ENCODE peak calls at places on chromosomes 11 and 22, in five cellular contexts. One of them, this sample, is unnamed.

GRCh38 chr22:35138521-35138920 is 72.6 kb downstream of the ISX start:
- DNase-seq in cardiac muscle cell: no peak
- DNase-seq in psoas muscle: no peak
- DNase-seq in BE2C: no peak
- DNase-seq in left ventricle myocardium inferior: no peak
- DNase-seq in this sample: no peak

GRCh38 chr11:57761301-57762234 is at the start of gene CTNND1:
- DNase-seq in cardiac muscle cell: peak
- DNase-seq in psoas muscle: peak
- DNase-seq in BE2C: peak
- DNase-seq in left ventricle myocardium inferior: peak
- DNase-seq in this sample: peak

GRCh38 chr22:23393721-23394320 is 186.3 kb downstream of the IGLL1 start:
- DNase-seq in cardiac muscle cell: no peak
- DNase-seq in psoas muscle: peak
- DNase-seq in BE2C: no peak
- DNase-seq in left ventricle myocardium inferior: no peak
- DNase-seq in this sample: no peak

GRCh38 chr22:32698926-32699619 is 102.4 kb upstream of the TIMP3 start:
- DNase-seq in cardiac muscle cell: no peak
- DNase-seq in psoas muscle: peak
- DNase-seq in BE2C: no peak
- DNase-seq in left ventricle myocardium inferior: peak
- DNase-seq in this sample: no peak

GRCh38 chr11:30346068-30346688 is 23.3 kb downstream of the ARL14EP start:
- DNase-seq in cardiac muscle cell: peak
- DNase-seq in psoas muscle: no peak
- DNase-seq in BE2C: no peak
- DNase-seq in left ventricle myocardium inferior: no peak
- DNase-seq in this sample: peak

GRCh38 chr11:61693897-61694840 is 14.0 kb downstream of the DAGLA start:
- DNase-seq in cardiac muscle cell: no peak
- DNase-seq in psoas muscle: no peak
- DNase-seq in BE2C: no peak
- DNase-seq in left ventricle myocardium inferior: peak
- DNase-seq in this sample: no peak

GRCh38 chr22:45502215-45503070 is at the start of gene FBLN1:
- DNase-seq in cardiac muscle cell: peak
- DNase-seq in psoas muscle: peak
- DNase-seq in BE2C: peak
- DNase-seq in left ventricle myocardium inferior: peak
- DNase-seq in this sample: peak

GRCh38 chr11:77080643-77081210 is 14.0 kb downstream of the CAPN5 start:
- DNase-seq in cardiac muscle cell: no peak
- DNase-seq in psoas muscle: no peak
- DNase-seq in BE2C: no peak
- DNase-seq in left ventricle myocardium inferior: no peak
- DNase-seq in this sample: no peak

GRCh38 chr11:46332568-46333128 is 14.6 kb upstream of the DGKZ start:
- DNase-seq in cardiac muscle cell: peak
- DNase-seq in psoas muscle: no peak
- DNase-seq in BE2C: no peak
- DNase-seq in left ventricle myocardium inferior: no peak
- DNase-seq in this sample: no peak

GRCh38 chr22:49704345-49705215 is 123.1 kb downstream of the BRD1 start:
- DNase-seq in cardiac muscle cell: peak
- DNase-seq in psoas muscle: no peak
- DNase-seq in BE2C: no peak
- DNase-seq in left ventricle myocardium inferior: no peak
- DNase-seq in this sample: no peak

GRCh38 chr11:67564230-67564629 is 19.4 kb upstream of the GSTP1 start:
- DNase-seq in cardiac muscle cell: no peak
- DNase-seq in psoas muscle: no peak
- DNase-seq in BE2C: no peak
- DNase-seq in left ventricle myocardium inferior: no peak
- DNase-seq in this sample: no peak

GRCh38 chr11:60657880-60658279 is 41.5 kb upstream of the MS4A8 start:
- DNase-seq in cardiac muscle cell: peak
- DNase-seq in psoas muscle: no peak
- DNase-seq in BE2C: no peak
- DNase-seq in left ventricle myocardium inferior: no peak
- DNase-seq in this sample: no peak

GRCh38 chr11:119376197-119376847 is 5.2 kb downstream of the USP2 start:
- DNase-seq in cardiac muscle cell: no peak
- DNase-seq in psoas muscle: peak
- DNase-seq in BE2C: peak
- DNase-seq in left ventricle myocardium inferior: peak
- DNase-seq in this sample: no peak

GRCh38 chr22:35479359-35479758 is 61.3 kb upstream of the RASD2 start:
- DNase-seq in cardiac muscle cell: no peak
- DNase-seq in psoas muscle: no peak
- DNase-seq in BE2C: no peak
- DNase-seq in left ventricle myocardium inferior: no peak
- DNase-seq in this sample: no peak

GRCh38 chr11:70202898-70203748 is at the start of gene FADD:
- DNase-seq in cardiac muscle cell: peak
- DNase-seq in psoas muscle: peak
- DNase-seq in BE2C: peak
- DNase-seq in left ventricle myocardium inferior: peak
- DNase-seq in this sample: peak

GRCh38 chr11:64874841-64875240 is 3.6 kb downstream of the EHD1 start:
- DNase-seq in cardiac muscle cell: no peak
- DNase-seq in psoas muscle: no peak
- DNase-seq in BE2C: no peak
- DNase-seq in left ventricle myocardium inferior: no peak
- DNase-seq in this sample: no peak

GRCh38 chr11:64874308-64874707 is 4.1 kb downstream of the EHD1 start:
- DNase-seq in cardiac muscle cell: no peak
- DNase-seq in psoas muscle: no peak
- DNase-seq in BE2C: no peak
- DNase-seq in left ventricle myocardium inferior: no peak
- DNase-seq in this sample: no peak

GRCh38 chr11:64876835-64877341 is 1.5 kb downstream of the EHD1 start:
- DNase-seq in cardiac muscle cell: peak
- DNase-seq in psoas muscle: peak
- DNase-seq in BE2C: no peak
- DNase-seq in left ventricle myocardium inferior: no peak
- DNase-seq in this sample: no peak

GRCh38 chr11:64876226-64876750 is 2.1 kb downstream of the EHD1 start:
- DNase-seq in cardiac muscle cell: no peak
- DNase-seq in psoas muscle: no peak
- DNase-seq in BE2C: no peak
- DNase-seq in left ventricle myocardium inferior: no peak
- DNase-seq in this sample: no peak

GRCh38 chr11:64875369-64876225 is 2.8 kb downstream of the EHD1 start:
- DNase-seq in cardiac muscle cell: no peak
- DNase-seq in psoas muscle: no peak
- DNase-seq in BE2C: no peak
- DNase-seq in left ventricle myocardium inferior: no peak
- DNase-seq in this sample: no peak
- TF ChIP-seq CTCF in cardiac muscle cell: no peak
- TF ChIP-seq CTCF in psoas muscle: no peak
- TF ChIP-seq CTCF in BE2C: no peak
- TF ChIP-seq CTCF in left ventricle myocardium inferior: no peak
- TF ChIP-seq CTCF in this sample: no peak

GRCh38 chr11:59102259-59102765 is 4.7 kb upstream of the FAM111B start:
- DNase-seq in cardiac muscle cell: peak
- DNase-seq in psoas muscle: peak
- DNase-seq in BE2C: peak
- DNase-seq in left ventricle myocardium inferior: peak
- DNase-seq in this sample: peak
- TF ChIP-seq CTCF in cardiac muscle cell: peak
- TF ChIP-seq CTCF in psoas muscle: no peak
- TF ChIP-seq CTCF in BE2C: no peak
- TF ChIP-seq CTCF in left ventricle myocardium inferior: peak
- TF ChIP-seq CTCF in this sample: peak

GRCh38 chr11:133064961-133065360 is 467.3 kb downstream of the OPCML start:
- DNase-seq in cardiac muscle cell: no peak
- DNase-seq in psoas muscle: no peak
- DNase-seq in BE2C: no peak
- DNase-seq in left ventricle myocardium inferior: no peak
- DNase-seq in this sample: no peak

GRCh38 chr11:133058501-133058900 is 473.8 kb downstream of the OPCML start:
- DNase-seq in cardiac muscle cell: no peak
- DNase-seq in psoas muscle: no peak
- DNase-seq in BE2C: no peak
- DNase-seq in left ventricle myocardium inferior: no peak
- DNase-seq in this sample: no peak

GRCh38 chr11:133065847-133066485 is 466.3 kb downstream of the OPCML start:
- DNase-seq in cardiac muscle cell: no peak
- DNase-seq in psoas muscle: no peak
- DNase-seq in BE2C: no peak
- DNase-seq in left ventricle myocardium inferior: no peak
- DNase-seq in this sample: no peak

GRCh38 chr11:133070053-133070713 is 462.1 kb downstream of the OPCML start:
- DNase-seq in cardiac muscle cell: no peak
- DNase-seq in psoas muscle: no peak
- DNase-seq in BE2C: no peak
- DNase-seq in left ventricle myocardium inferior: no peak
- DNase-seq in this sample: no peak

GRCh38 chr11:133064152-133064877 is 468.0 kb downstream of the OPCML start:
- DNase-seq in cardiac muscle cell: peak
- DNase-seq in psoas muscle: peak
- DNase-seq in BE2C: peak
- DNase-seq in left ventricle myocardium inferior: peak
- DNase-seq in this sample: peak
- TF ChIP-seq CTCF in cardiac muscle cell: peak
- TF ChIP-seq CTCF in psoas muscle: peak
- TF ChIP-seq CTCF in BE2C: peak
- TF ChIP-seq CTCF in left ventricle myocardium inferior: peak
- TF ChIP-seq CTCF in this sample: peak

GRCh38 chr11:130008326-130008725 is 5.7 kb upstream of the PRDM10 start:
- DNase-seq in cardiac muscle cell: no peak
- DNase-seq in psoas muscle: no peak
- DNase-seq in BE2C: no peak
- DNase-seq in left ventricle myocardium inferior: no peak
- DNase-seq in this sample: no peak
- TF ChIP-seq CTCF in cardiac muscle cell: no peak
- TF ChIP-seq CTCF in psoas muscle: no peak
- TF ChIP-seq CTCF in BE2C: no peak
- TF ChIP-seq CTCF in left ventricle myocardium inferior: no peak
- TF ChIP-seq CTCF in this sample: no peak

DNA sequence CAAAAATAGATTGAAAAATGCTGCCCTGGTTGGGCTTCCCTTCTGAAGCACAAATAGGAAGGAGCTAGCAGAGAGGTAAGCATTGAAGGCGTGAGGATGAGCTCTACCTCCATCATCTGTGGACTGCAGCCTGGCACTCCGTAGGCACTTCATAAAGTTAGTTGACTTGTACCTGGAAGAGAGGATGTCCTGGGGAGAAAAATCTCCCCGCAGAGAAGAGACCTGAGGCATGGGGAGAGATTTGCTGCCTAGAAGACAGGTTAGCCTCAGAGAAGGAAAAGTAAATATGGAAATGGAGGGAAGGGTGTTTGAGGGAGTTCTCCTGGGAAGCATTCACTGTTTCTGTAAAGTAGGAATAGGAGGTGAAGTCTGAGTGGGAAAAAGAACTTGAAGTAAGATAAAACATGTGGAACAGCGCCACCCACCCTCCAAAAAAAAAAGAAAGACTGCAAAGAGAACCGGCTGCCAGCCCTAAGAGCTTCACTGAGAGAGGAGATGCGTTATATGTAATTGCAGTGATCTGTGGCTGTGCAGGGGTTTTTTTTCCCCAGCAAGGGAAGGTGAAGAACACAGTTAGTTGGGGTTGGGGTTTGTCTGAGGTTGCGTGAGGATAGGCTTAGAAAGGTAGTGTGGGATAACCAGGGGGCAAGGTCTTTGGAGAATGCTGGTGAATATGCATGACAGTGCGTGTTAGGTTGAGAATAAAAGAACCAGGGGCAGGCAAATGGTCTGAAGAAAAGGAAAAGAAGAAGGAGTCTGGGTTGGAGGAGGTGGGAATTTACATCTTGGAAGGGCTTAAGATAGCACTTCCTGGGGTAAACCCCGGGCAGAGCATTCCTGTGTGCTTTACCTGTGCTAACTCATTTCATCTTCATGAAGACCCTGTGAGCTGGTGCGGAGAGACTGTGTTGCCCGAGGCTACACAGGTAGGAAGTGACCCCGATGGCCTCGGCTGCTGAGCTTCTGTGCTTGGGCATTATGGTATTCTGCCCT is 16.0 kb downstream of the TNRC6B start:
- DNase-seq in cardiac muscle cell: peak
- DNase-seq in psoas muscle: no peak
- DNase-seq in BE2C: no peak
- DNase-seq in left ventricle myocardium inferior: no peak
- DNase-seq in this sample: no peak
- TF ChIP-seq CTCF in cardiac muscle cell: peak
- TF ChIP-seq CTCF in psoas muscle: peak
- TF ChIP-seq CTCF in BE2C: peak
- TF ChIP-seq CTCF in left ventricle myocardium inferior: peak
- TF ChIP-seq CTCF in this sample: no peak

DNA sequence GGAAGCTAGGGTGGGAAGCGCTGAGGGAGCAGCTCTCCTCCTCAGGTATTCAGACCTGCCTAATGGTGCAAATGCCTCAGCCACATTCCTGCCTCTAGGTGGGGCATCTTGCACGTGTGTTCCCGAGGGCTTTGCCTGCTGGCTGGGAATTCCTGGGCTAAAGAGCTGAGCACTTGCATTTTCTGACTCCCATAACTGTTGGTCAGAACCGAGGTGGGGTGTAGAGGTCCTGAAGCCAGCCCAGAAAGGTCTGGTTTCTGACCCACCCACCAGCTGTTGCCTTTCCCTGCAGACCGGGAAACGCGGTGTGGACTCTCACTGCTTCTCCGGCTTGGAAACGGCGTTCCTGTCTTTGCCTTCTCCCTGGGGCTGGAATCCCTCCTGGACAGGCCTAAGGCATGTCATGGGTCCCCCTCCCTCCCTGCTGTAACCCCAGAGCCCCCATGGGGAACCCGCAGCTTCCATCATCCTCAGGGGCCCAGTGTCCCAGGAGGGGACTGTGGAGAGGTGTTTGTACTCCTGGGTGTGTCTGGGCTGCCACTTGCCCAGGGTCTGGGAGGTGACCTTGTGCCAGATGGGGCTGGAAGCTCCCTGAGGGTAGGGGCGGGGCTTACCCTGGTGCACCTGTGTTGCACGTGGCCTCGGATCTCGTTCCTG is 24.0 kb upstream of the SMIM38 start:
- DNase-seq in cardiac muscle cell: peak
- DNase-seq in psoas muscle: no peak
- DNase-seq in BE2C: peak
- DNase-seq in left ventricle myocardium inferior: peak
- DNase-seq in this sample: no peak
- TF ChIP-seq CTCF in cardiac muscle cell: peak
- TF ChIP-seq CTCF in psoas muscle: peak
- TF ChIP-seq CTCF in BE2C: peak
- TF ChIP-seq CTCF in left ventricle myocardium inferior: peak
- TF ChIP-seq CTCF in this sample: peak

GRCh38 chr22:46827072-46827780 is 64.8 kb downstream of the TBC1D22A start:
- DNase-seq in cardiac muscle cell: peak
- DNase-seq in psoas muscle: no peak
- DNase-seq in BE2C: no peak
- DNase-seq in left ventricle myocardium inferior: no peak
- DNase-seq in this sample: no peak
- TF ChIP-seq CTCF in cardiac muscle cell: no peak
- TF ChIP-seq CTCF in psoas muscle: no peak
- TF ChIP-seq CTCF in BE2C: peak
- TF ChIP-seq CTCF in left ventricle myocardium inferior: no peak
- TF ChIP-seq CTCF in this sample: no peak

This sample was measured in GM13976.